ENCODE peak calls at places on chromosome X, in eight cellular contexts. One of them, this sample, is unnamed.

GRCh38 chrX:119669424-119670037 is 23.4 kb downstream of the SEPTIN6 start:
- DNase-seq in body of pancreas: no peak
- DNase-seq in lung: no peak
- DNase-seq in nephron progenitor cell: no peak
- DNase-seq in B cell: no peak
- DNase-seq in tibial artery: no peak
- DNase-seq in CD4-positive, alpha-beta T cell: no peak
- DNase-seq in AG10803: peak; percentile 2
- DNase-seq in this sample: no peak

GRCh38 chrX:68868902-68869800 is 40.3 kb downstream of the EFNB1 start:
- DNase-seq in body of pancreas: peak; percentile 34
- DNase-seq in lung: no peak
- DNase-seq in nephron progenitor cell: no peak
- DNase-seq in B cell: no peak
- DNase-seq in tibial artery: no peak
- DNase-seq in CD4-positive, alpha-beta T cell: no peak
- DNase-seq in AG10803: no peak
- DNase-seq in this sample: no peak

GRCh38 chrX:45267007-45267406 is 66.3 kb upstream of the DIPK2B start:
- DNase-seq in body of pancreas: no peak
- DNase-seq in lung: no peak
- DNase-seq in nephron progenitor cell: no peak
- DNase-seq in B cell: no peak
- DNase-seq in tibial artery: no peak
- DNase-seq in CD4-positive, alpha-beta T cell: no peak
- DNase-seq in AG10803: no peak
- DNase-seq in this sample: no peak

GRCh38 chrX:3540105-3540504 is 173.3 kb downstream of the PRKX start:
- DNase-seq in body of pancreas: no peak
- DNase-seq in lung: no peak
- DNase-seq in nephron progenitor cell: no peak
- DNase-seq in B cell: no peak
- DNase-seq in tibial artery: no peak
- DNase-seq in CD4-positive, alpha-beta T cell: no peak
- DNase-seq in AG10803: no peak
- DNase-seq in this sample: no peak

GRCh38 chrX:71365356-71365875 is 741 bp upstream of the TAF1 start:
- DNase-seq in body of pancreas: no peak
- DNase-seq in lung: no peak
- DNase-seq in nephron progenitor cell: no peak
- DNase-seq in B cell: no peak
- DNase-seq in tibial artery: no peak
- DNase-seq in CD4-positive, alpha-beta T cell: no peak
- DNase-seq in AG10803: no peak
- DNase-seq in this sample: no peak

GRCh38 chrX:111100191-111100590 is 4.2 kb downstream of the PAK3 start:
- DNase-seq in body of pancreas: peak; percentile 46
- DNase-seq in lung: no peak
- DNase-seq in nephron progenitor cell: peak; percentile 46
- DNase-seq in B cell: peak; percentile 40
- DNase-seq in tibial artery: no peak
- DNase-seq in CD4-positive, alpha-beta T cell: no peak
- DNase-seq in AG10803: peak; percentile 37
- DNase-seq in this sample: peak; percentile 25

GRCh38 chrX:38232287-38232686 is 11.6 kb upstream of the SRPX start:
- DNase-seq in body of pancreas: no peak
- DNase-seq in lung: no peak
- DNase-seq in nephron progenitor cell: no peak
- DNase-seq in B cell: no peak
- DNase-seq in tibial artery: no peak
- DNase-seq in CD4-positive, alpha-beta T cell: no peak
- DNase-seq in AG10803: peak; percentile 72
- DNase-seq in this sample: no peak

GRCh38 chrX:65755786-65756185 is 88.3 kb downstream of the MSN start:
- DNase-seq in body of pancreas: no peak
- DNase-seq in lung: no peak
- DNase-seq in nephron progenitor cell: no peak
- DNase-seq in B cell: no peak
- DNase-seq in tibial artery: no peak
- DNase-seq in CD4-positive, alpha-beta T cell: no peak
- DNase-seq in AG10803: no peak
- DNase-seq in this sample: no peak

GRCh38 chrX:120797201-120797938 is 78.3 kb downstream of the CT47B1 start:
- DNase-seq in body of pancreas: no peak
- DNase-seq in lung: no peak
- DNase-seq in nephron progenitor cell: no peak
- DNase-seq in B cell: no peak
- DNase-seq in tibial artery: no peak
- DNase-seq in CD4-positive, alpha-beta T cell: no peak
- DNase-seq in AG10803: peak; percentile 38
- DNase-seq in this sample: no peak

GRCh38 chrX:5979338-5979737 is 249.3 kb downstream of the NLGN4X start:
- DNase-seq in body of pancreas: no peak
- DNase-seq in lung: no peak
- DNase-seq in nephron progenitor cell: no peak
- DNase-seq in B cell: no peak
- DNase-seq in tibial artery: no peak
- DNase-seq in CD4-positive, alpha-beta T cell: no peak
- DNase-seq in AG10803: no peak
- DNase-seq in this sample: no peak

GRCh38 chrX:132714913-132715312 is 226.1 kb upstream of the MBNL3 start:
- DNase-seq in body of pancreas: no peak
- DNase-seq in lung: no peak
- DNase-seq in nephron progenitor cell: no peak
- DNase-seq in B cell: no peak
- DNase-seq in tibial artery: no peak
- DNase-seq in CD4-positive, alpha-beta T cell: no peak
- DNase-seq in AG10803: no peak
- DNase-seq in this sample: no peak

GRCh38 chrX:132718411-132718810 is 229.6 kb upstream of the MBNL3 start:
- DNase-seq in body of pancreas: no peak
- DNase-seq in lung: no peak
- DNase-seq in nephron progenitor cell: no peak
- DNase-seq in B cell: no peak
- DNase-seq in tibial artery: no peak
- DNase-seq in CD4-positive, alpha-beta T cell: no peak
- DNase-seq in AG10803: no peak
- DNase-seq in this sample: no peak

GRCh38 chrX:132710756-132711155 is 221.9 kb upstream of the MBNL3 start:
- DNase-seq in body of pancreas: no peak
- DNase-seq in lung: no peak
- DNase-seq in nephron progenitor cell: no peak
- DNase-seq in B cell: no peak
- DNase-seq in tibial artery: no peak
- DNase-seq in CD4-positive, alpha-beta T cell: no peak
- DNase-seq in AG10803: no peak
- DNase-seq in this sample: no peak

DNA sequence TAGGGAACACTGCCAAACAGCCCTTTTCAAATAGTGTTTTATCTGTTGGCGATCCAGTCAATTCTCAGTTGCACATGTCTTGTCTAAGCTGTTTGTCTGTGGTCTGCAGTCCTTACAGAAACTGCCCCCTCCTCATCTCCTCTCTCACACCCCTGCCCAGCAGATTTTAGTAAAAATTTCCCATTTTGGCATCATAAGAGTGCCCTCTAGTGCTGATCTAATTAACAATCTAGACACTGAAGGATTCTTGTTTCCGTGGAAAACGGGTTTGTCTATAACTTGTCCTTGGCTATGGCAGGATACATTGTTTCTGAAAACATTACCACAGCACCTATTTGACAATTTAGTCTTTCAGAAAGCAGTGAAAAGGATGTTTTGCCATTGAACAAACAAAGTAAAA is 227.2 kb upstream of the MBNL3 start:
- DNase-seq in body of pancreas: no peak
- DNase-seq in lung: no peak
- DNase-seq in nephron progenitor cell: no peak
- DNase-seq in B cell: no peak
- DNase-seq in tibial artery: no peak
- DNase-seq in CD4-positive, alpha-beta T cell: no peak
- DNase-seq in AG10803: no peak
- DNase-seq in this sample: no peak
- TF ChIP-seq CTCF in body of pancreas: no peak
- TF ChIP-seq CTCF in lung: no peak
- TF ChIP-seq CTCF in nephron progenitor cell: peak; percentile 32
- TF ChIP-seq CTCF in B cell: no peak
- TF ChIP-seq CTCF in tibial artery: no peak
- TF ChIP-seq CTCF in CD4-positive, alpha-beta T cell: no peak
- TF ChIP-seq CTCF in AG10803: peak; percentile 35
- TF ChIP-seq CTCF in this sample: peak; percentile 65

DNA sequence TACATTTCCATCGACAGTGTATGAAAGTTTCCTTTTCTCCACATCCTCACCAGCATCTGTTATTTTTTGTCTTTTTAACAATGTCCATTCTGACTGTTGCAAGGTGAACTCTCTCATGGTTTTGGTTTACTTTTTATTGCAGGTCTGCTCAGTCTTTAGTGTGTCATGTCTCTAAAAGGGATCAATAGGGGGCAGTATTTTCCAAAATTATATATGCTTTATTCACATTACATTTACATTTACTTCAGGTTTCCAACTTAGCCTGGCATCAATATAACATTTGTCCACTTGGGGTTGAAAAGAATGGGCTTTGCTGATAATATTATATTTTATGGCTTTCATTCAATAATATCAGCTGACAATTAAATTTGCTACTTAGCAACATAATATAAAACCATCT is 265.0 kb upstream of the SLITRK2 start:
- DNase-seq in body of pancreas: no peak
- DNase-seq in lung: no peak
- DNase-seq in nephron progenitor cell: no peak
- DNase-seq in B cell: no peak
- DNase-seq in tibial artery: no peak
- DNase-seq in CD4-positive, alpha-beta T cell: no peak
- DNase-seq in AG10803: peak; percentile 0
- DNase-seq in this sample: no peak
- TF ChIP-seq CTCF in body of pancreas: no peak
- TF ChIP-seq CTCF in lung: no peak
- TF ChIP-seq CTCF in nephron progenitor cell: peak; percentile 6
- TF ChIP-seq CTCF in B cell: no peak
- TF ChIP-seq CTCF in tibial artery: no peak
- TF ChIP-seq CTCF in CD4-positive, alpha-beta T cell: no peak
- TF ChIP-seq CTCF in AG10803: no peak
- TF ChIP-seq CTCF in this sample: no peak

GRCh38 chrX:105781794-105782193 is 40.5 kb upstream of the NRK start:
- DNase-seq in body of pancreas: no peak
- DNase-seq in lung: no peak
- DNase-seq in nephron progenitor cell: no peak
- DNase-seq in B cell: no peak
- DNase-seq in tibial artery: no peak
- DNase-seq in CD4-positive, alpha-beta T cell: no peak
- DNase-seq in AG10803: no peak
- DNase-seq in this sample: no peak
- TF ChIP-seq CTCF in body of pancreas: no peak
- TF ChIP-seq CTCF in lung: no peak
- TF ChIP-seq CTCF in nephron progenitor cell: no peak
- TF ChIP-seq CTCF in B cell: no peak
- TF ChIP-seq CTCF in tibial artery: no peak
- TF ChIP-seq CTCF in CD4-positive, alpha-beta T cell: no peak
- TF ChIP-seq CTCF in AG10803: no peak
- TF ChIP-seq CTCF in this sample: no peak

GRCh38 chrX:17833954-17834353 is 27.1 kb downstream of the RAI2 start:
- DNase-seq in body of pancreas: no peak
- DNase-seq in lung: no peak
- DNase-seq in nephron progenitor cell: no peak
- DNase-seq in B cell: no peak
- DNase-seq in tibial artery: no peak
- DNase-seq in CD4-positive, alpha-beta T cell: no peak
- DNase-seq in AG10803: no peak
- DNase-seq in this sample: no peak

GRCh38 chrX:17836830-17837229 is 24.3 kb downstream of the RAI2 start:
- DNase-seq in body of pancreas: no peak
- DNase-seq in lung: no peak
- DNase-seq in nephron progenitor cell: no peak
- DNase-seq in B cell: no peak
- DNase-seq in tibial artery: no peak
- DNase-seq in CD4-positive, alpha-beta T cell: no peak
- DNase-seq in AG10803: no peak
- DNase-seq in this sample: no peak

GRCh38 chrX:17844236-17844635 is 16.9 kb downstream of the RAI2 start:
- DNase-seq in body of pancreas: no peak
- DNase-seq in lung: no peak
- DNase-seq in nephron progenitor cell: no peak
- DNase-seq in B cell: no peak
- DNase-seq in tibial artery: no peak
- DNase-seq in CD4-positive, alpha-beta T cell: no peak
- DNase-seq in AG10803: no peak
- DNase-seq in this sample: no peak

GRCh38 chrX:17842769-17843525 is 18.2 kb downstream of the RAI2 start:
- DNase-seq in body of pancreas: no peak
- DNase-seq in lung: no peak
- DNase-seq in nephron progenitor cell: no peak
- DNase-seq in B cell: no peak
- DNase-seq in tibial artery: no peak
- DNase-seq in CD4-positive, alpha-beta T cell: no peak
- DNase-seq in AG10803: no peak
- DNase-seq in this sample: no peak

DNA sequence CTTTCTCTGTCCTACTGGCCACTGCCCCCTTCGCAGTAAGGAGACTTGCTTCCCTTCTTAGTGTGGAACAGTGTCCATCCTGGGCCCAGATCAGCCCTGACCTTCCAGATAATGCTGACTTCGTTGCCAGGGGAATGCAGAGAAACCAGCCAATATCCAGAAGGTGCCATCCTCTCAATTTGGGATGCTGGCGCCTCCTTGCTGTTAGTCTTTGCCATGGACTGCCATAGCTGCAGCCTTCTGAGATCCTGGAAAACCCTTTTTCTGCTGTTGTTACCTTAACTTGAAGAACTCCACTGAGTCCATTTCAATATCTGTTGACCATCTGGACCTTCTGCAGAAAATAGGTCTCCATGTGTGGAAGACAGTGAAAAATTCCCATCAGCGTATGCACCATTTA is 21.8 kb downstream of the RAI2 start:
- DNase-seq in body of pancreas: no peak
- DNase-seq in lung: no peak
- DNase-seq in nephron progenitor cell: no peak
- DNase-seq in B cell: no peak
- DNase-seq in tibial artery: no peak
- DNase-seq in CD4-positive, alpha-beta T cell: no peak
- DNase-seq in AG10803: no peak
- DNase-seq in this sample: no peak
- TF ChIP-seq CTCF in body of pancreas: no peak
- TF ChIP-seq CTCF in lung: no peak
- TF ChIP-seq CTCF in nephron progenitor cell: no peak
- TF ChIP-seq CTCF in B cell: no peak
- TF ChIP-seq CTCF in tibial artery: no peak
- TF ChIP-seq CTCF in CD4-positive, alpha-beta T cell: no peak
- TF ChIP-seq CTCF in AG10803: no peak
- TF ChIP-seq CTCF in this sample: no peak

GRCh38 chrX:153938226-153938786 is 3.5 kb upstream of the NAA10 start:
- DNase-seq in body of pancreas: no peak
- DNase-seq in lung: no peak
- DNase-seq in nephron progenitor cell: no peak
- DNase-seq in B cell: no peak
- DNase-seq in tibial artery: no peak
- DNase-seq in CD4-positive, alpha-beta T cell: no peak
- DNase-seq in AG10803: no peak
- DNase-seq in this sample: no peak
- TF ChIP-seq CTCF in body of pancreas: no peak
- TF ChIP-seq CTCF in lung: no peak
- TF ChIP-seq CTCF in nephron progenitor cell: no peak
- TF ChIP-seq CTCF in B cell: no peak
- TF ChIP-seq CTCF in tibial artery: no peak
- TF ChIP-seq CTCF in CD4-positive, alpha-beta T cell: no peak
- TF ChIP-seq CTCF in AG10803: no peak
- TF ChIP-seq CTCF in this sample: no peak

This sample was measured in OCI-LY7.